ENCODE peak calls at places on chromosomes 1 and 21, in five cellular contexts. Y is neural crest cell, W is A549, N is IMR-90, M is HFFc6. J is an unnamed sample.

GRCh38 chr1:2534775-2535387 is 4.8 kb upstream of the HES5 start:
- DNase-seq in W (no peak), M (peak), N (peak), Y (no peak), J (peak)

GRCh38 chr1:197776348-197777082 is 1.2 kb upstream of the DENND1B start:
- DNase-seq in N (peak), M (peak), W (no peak), Y (no peak), J (no peak)

GRCh38 chr1:204426035-204426436 is 14.4 kb upstream of the PPP1R15B start:
- DNase-seq in N (peak), Y (no peak), M (peak), W (peak), J (no peak)

GRCh38 chr1:77407738-77408375 is 126.0 kb downstream of the AK5 start:
- DNase-seq in N (peak), M (peak), Y (no peak), W (no peak), J (no peak)

GRCh38 chr1:39214021-39214713 is 9.7 kb downstream of the MACF1 start:
- DNase-seq in M (peak), N (no peak), W (no peak), Y (no peak), J (peak)

GRCh38 chr1:154718566-154718965 is 110.6 kb upstream of the ADAR start:
- DNase-seq in W (no peak), Y (no peak), N (no peak), M (no peak), J (no peak)

GRCh38 chr1:22527122-22527521 is 36.2 kb upstream of the EPHA8 start:
- DNase-seq in M (no peak), N (no peak), Y (no peak), W (no peak), J (no peak)

GRCh38 chr1:204384636-204385354 is 25.1 kb upstream of the PLEKHA6 start:
- DNase-seq in W (no peak), N (peak), Y (no peak), M (peak), J (no peak)

GRCh38 chr1:21875621-21876063 is 61.5 kb downstream of the HSPG2 start:
- DNase-seq in M (no peak), Y (no peak), W (no peak), N (no peak), J (no peak)

GRCh38 chr1:198556969-198557368 is 16.5 kb upstream of the ATP6V1G3 start:
- DNase-seq in M (no peak), W (no peak), Y (no peak), N (no peak), J (no peak)

GRCh38 chr21:46661211-46661625 is 25.7 kb downstream of the PRMT2 start:
- DNase-seq in N (peak), W (no peak), M (peak), Y (peak), J (no peak)

GRCh38 chr1:39949891-39950290 is 5.1 kb upstream of the MFSD2A start:
- DNase-seq in N (no peak), Y (no peak), W (no peak), M (no peak), J (no peak)

GRCh38 chr1:246677842-246678241 is 46.4 kb upstream of the SCCPDH start:
- DNase-seq in Y (no peak), M (no peak), W (no peak), N (no peak), J (no peak)

GRCh38 chr1:35181790-35182455 is 11.0 kb downstream of the SFPQ start:
- DNase-seq in W (no peak), Y (no peak), N (no peak), M (no peak), J (no peak)

GRCh38 chr1:183588827-183589226 is 1.4 kb downstream of the NCF2 start:
- DNase-seq in M (no peak), Y (no peak), W (no peak), N (no peak), J (peak)

GRCh38 chr1:234763361-234763760 is 153.4 kb upstream of the IRF2BP2 start:
- DNase-seq in M (no peak), Y (no peak), N (no peak), W (no peak), J (no peak)

GRCh38 chr1:65260851-65261473 is 48.4 kb upstream of the DNAJC6 start:
- DNase-seq in M (peak), W (peak), Y (no peak), N (peak), J (no peak)

GRCh38 chr1:178093958-178094751 is at the start of gene RASAL2:
- DNase-seq in N (peak), Y (peak), W (peak), M (peak), J (peak)

GRCh38 chr1:5992814-5993552 is 758 bp upstream of the NPHP4 start:
- DNase-seq in Y (no peak), M (no peak), W (no peak), N (no peak), J (no peak)

GRCh38 chr1:117059334-117059677 is 820 bp upstream of the TTF2 start:
- DNase-seq in N (no peak), Y (no peak), W (peak), M (no peak), J (peak)

GRCh38 chr1:94926365-94926914 is 470 bp downstream of the CNN3 start:
- DNase-seq in W (peak), M (peak), N (peak), Y (peak), J (peak)

GRCh38 chr1:51264470-51264869 is 28.4 kb downstream of the RNF11 start:
- DNase-seq in N (peak), M (peak), W (no peak), Y (no peak), J (no peak)

GRCh38 chr1:28087614-28088167 is 719 bp downstream of the EYA3 start:
- DNase-seq in W (no peak), M (no peak), Y (no peak), N (peak), J (no peak)
- TF ChIP-seq CTCF in W (peak), M (peak), Y (no peak), N (peak), J (no peak)

GRCh38 chr1:218347316-218347712 is 2.2 kb downstream of the TGFB2 start:
- DNase-seq in N (peak), W (peak), Y (no peak), M (no peak), J (peak)

GRCh38 chr1:218344814-218345672 is at the start of gene TGFB2:
- DNase-seq in Y (peak), W (peak), N (peak), M (peak), J (peak)

GRCh38 chr1:218345673-218346390 is 696 bp downstream of the TGFB2 start:
- DNase-seq in Y (peak), M (peak), N (peak), W (peak), J (peak)

GRCh38 chr1:218347713-218348627 is 2.8 kb downstream of the TGFB2 start:
- DNase-seq in W (peak), M (no peak), Y (no peak), N (peak), J (no peak)

DNA sequence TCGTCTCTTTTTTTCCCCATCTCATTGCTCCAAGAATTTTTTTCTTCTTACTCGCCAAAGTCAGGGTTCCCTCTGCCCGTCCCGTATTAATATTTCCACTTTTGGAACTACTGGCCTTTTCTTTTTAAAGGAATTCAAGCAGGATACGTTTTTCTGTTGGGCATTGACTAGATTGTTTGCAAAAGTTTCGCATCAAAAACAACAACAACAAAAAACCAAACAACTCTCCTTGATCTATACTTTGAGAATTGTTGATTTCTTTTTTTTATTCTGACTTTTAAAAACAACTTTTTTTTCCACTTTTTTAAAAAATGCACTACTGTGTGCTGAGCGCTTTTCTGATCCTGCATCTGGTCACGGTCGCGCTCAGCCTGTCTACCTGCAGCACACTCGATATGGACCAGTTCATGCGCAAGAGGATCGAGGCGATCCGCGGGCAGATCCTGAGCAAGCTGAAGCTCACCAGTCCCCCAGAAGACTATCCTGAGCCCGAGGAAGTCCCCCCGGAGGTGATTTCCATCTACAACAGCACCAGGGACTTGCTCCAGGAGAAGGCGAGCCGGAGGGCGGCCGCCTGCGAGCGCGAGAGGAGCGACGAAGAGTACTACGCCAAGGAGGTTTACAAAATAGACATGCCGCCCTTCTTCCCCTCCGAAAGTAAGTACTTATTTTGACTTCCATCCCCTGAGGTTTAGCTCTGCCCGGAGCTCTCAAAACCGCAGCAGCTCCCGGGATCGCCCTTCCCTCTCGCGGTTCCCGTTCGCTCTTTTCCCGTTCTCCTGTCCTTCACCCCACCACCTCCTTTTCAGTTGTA is 1.5 kb downstream of the TGFB2 start:
- DNase-seq in N (peak), W (no peak), M (peak), Y (peak), J (peak)
- TF ChIP-seq CTCF in N (no peak), W (no peak), M (no peak), Y (no peak), J (no peak)

GRCh38 chr21:37059181-37059580 is 13.7 kb downstream of the PIGP start:
- DNase-seq in Y (no peak), W (no peak), N (no peak), M (no peak), J (no peak)

GRCh38 chr21:37062592-37062933 is 10.3 kb downstream of the PIGP start:
- DNase-seq in M (no peak), Y (no peak), W (no peak), N (no peak), J (no peak)

GRCh38 chr21:37061926-37062591 is 10.8 kb downstream of the PIGP start:
- DNase-seq in Y (no peak), M (no peak), N (no peak), W (no peak), J (no peak)

GRCh38 chr21:37057614-37058013 is 15.3 kb downstream of the PIGP start:
- DNase-seq in W (no peak), N (no peak), Y (no peak), M (no peak), J (no peak)

DNA sequence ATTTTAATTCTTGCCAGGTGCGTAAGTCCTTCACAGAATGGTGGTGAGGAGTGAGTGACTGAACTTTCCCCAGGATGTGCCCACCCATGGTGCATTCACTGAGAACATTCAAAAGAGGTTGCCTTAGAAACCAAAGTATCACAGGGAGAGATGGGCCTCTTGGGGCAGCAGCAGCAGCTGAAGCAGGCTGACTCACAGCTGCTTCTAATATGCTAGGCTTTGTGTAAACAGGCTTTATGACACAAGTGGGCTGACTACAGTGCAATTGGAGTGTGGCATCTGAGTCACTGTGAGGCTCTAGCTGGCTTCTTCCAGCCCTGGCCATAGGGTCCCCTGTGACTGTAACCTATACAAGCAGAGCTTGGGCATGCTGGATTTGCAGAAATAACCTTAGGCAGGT is 12.6 kb downstream of the PIGP start:
- DNase-seq in N (peak), Y (peak), W (peak), M (peak), J (peak)
- TF ChIP-seq CTCF in N (peak), Y (no peak), W (no peak), M (peak), J (no peak)

GRCh38 chr1:170886460-170886859 is 48.9 kb upstream of the MROH9 start:
- DNase-seq in W (no peak), N (no peak), M (no peak), Y (no peak), J (no peak)

GRCh38 chr1:170885551-170885950 is 49.8 kb upstream of the MROH9 start:
- DNase-seq in Y (no peak), N (no peak), W (no peak), M (peak), J (no peak)

GRCh38 chr1:170881268-170882265 is 53.8 kb upstream of the MROH9 start:
- DNase-seq in N (peak), W (peak), Y (no peak), M (peak), J (peak)
- TF ChIP-seq CTCF in N (peak), W (peak), Y (peak), M (peak), J (peak)

DNA sequence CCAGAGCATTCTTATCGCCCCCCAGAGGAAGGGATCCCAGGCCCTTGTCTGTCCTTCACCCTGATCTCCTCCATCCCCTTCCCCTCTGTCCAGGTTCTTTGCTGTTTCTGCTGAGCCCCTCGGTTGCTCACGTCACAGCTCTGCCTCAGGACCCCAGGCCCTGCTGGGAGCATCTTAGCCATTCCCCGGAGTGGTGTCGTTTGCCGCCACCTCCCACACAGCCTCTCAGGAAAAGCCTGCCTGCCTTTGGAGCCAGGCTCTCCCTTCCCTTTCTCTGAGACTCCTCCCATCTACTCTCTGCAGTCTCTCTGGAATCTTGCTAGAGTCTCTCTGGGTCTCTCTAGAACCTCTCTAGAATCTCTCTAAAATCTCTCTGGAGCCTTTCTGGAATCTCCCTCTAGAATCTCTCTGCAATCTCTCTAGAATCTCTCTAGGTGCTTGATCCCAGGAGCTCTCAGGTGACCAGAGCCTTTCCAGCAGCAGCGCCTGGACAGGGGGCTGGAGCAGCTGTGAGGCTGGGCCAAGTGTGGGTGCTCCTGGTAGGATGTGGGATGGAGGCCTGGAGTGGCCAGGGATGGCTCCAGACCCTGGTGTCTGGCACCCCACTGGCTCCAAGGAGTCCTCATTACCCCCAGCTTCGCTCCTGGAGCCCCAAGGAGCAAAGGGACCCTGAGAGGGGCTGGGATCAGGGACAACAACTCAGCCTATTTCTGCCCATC is 283.2 kb upstream of the VAMP3 start:
- DNase-seq in W (no peak), M (no peak), N (no peak), Y (no peak), J (no peak)
- TF ChIP-seq CTCF in W (no peak), M (no peak), N (no peak), Y (no peak), J (no peak)

DNA sequence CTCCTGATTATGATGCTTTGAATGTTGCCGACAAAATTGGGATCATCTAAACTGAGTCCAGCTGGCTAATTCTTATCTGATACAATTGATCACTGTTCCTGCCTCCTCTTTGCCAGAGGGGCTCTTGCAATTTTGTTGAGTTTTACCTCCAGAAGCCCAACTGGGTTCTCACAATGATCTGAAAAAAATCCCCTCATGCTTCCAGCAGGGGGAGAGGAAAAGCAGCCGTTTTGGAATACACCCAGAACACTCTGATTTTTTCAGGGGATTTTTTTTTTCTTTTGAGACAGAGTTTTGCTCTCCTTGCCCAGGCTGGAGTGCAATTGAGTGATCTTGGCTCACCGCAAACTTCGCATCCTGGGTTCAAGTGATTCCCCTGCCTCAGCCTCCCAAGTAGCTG is 13.9 kb upstream of the RERE start:
- DNase-seq in M (no peak), N (no peak), Y (no peak), W (no peak), J (no peak)
- TF ChIP-seq CTCF in M (peak), N (peak), Y (peak), W (no peak), J (peak)

DNA sequence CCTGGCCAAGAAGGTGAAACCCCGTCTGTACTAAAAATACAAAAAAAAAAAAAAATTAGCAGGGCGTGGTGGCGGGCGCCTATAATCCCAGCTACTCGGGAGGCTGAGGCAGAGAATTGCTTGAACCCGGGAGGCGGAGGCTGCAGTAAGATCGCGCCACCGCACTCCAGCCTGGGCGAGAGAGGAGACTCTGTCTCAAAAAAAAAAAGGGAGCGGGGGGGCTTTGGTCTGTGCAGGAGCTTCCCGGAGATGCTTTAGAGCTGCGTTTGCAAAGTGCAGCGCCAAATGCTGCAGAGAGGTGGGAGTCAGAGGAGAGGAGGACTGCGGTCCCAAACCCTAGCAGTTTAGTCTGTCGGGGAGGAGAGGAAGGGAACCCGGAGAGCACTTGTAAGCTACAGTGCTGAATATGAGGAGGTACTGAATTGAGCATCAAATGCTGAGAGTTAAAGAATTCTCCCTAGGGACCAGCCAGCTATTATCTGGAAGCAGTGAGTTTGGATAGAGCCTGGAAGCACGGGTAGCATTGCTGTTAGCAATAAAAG is 569 bp downstream of the FALEC start:
- DNase-seq in N (no peak), M (no peak), W (no peak), Y (no peak), J (peak)
- TF ChIP-seq CTCF in N (no peak), M (no peak), W (no peak), Y (peak), J (no peak)

J was measured in Calu3.